ENCODE peak calls at places on chromosomes 7 and 10, in eight cellular contexts. One of them, this sample, is unnamed.

GRCh38 chr7:17041324-17041723 is 159.5 kb upstream of the AGR3 start:
- DNase-seq in suprapubic skin: no peak
- DNase-seq in mucosa of descending colon: no peak
- DNase-seq in AG04450: peak
- DNase-seq in cardiac muscle cell: peak
- DNase-seq in AG04449: peak
- DNase-seq in esophagus muscularis mucosa: no peak
- DNase-seq in heart right ventricle: peak
- DNase-seq in this sample: peak

GRCh38 chr7:30196408-30196807 is 61.6 kb downstream of the MTURN start:
- DNase-seq in AG04450: no peak
- DNase-seq in AG04449: no peak
- DNase-seq in suprapubic skin: no peak
- DNase-seq in heart right ventricle: no peak
- DNase-seq in mucosa of descending colon: no peak
- DNase-seq in esophagus muscularis mucosa: no peak
- DNase-seq in cardiac muscle cell: no peak
- DNase-seq in this sample: no peak

GRCh38 chr7:104979167-104979841 is 34.7 kb upstream of the KMT2E start:
- DNase-seq in esophagus muscularis mucosa: peak
- DNase-seq in AG04449: no peak
- DNase-seq in suprapubic skin: no peak
- DNase-seq in mucosa of descending colon: peak
- DNase-seq in AG04450: no peak
- DNase-seq in heart right ventricle: no peak
- DNase-seq in cardiac muscle cell: peak
- DNase-seq in this sample: no peak

GRCh38 chr7:129434846-129435318 is 650 bp downstream of the STRIP2 start:
- DNase-seq in AG04449: no peak
- DNase-seq in suprapubic skin: no peak
- DNase-seq in heart right ventricle: no peak
- DNase-seq in cardiac muscle cell: peak
- DNase-seq in esophagus muscularis mucosa: no peak
- DNase-seq in mucosa of descending colon: peak
- DNase-seq in AG04450: no peak
- DNase-seq in this sample: no peak

GRCh38 chr7:32869716-32870115 is 21.8 kb downstream of the KBTBD2 start:
- DNase-seq in cardiac muscle cell: no peak
- DNase-seq in heart right ventricle: no peak
- DNase-seq in esophagus muscularis mucosa: no peak
- DNase-seq in mucosa of descending colon: no peak
- DNase-seq in AG04450: no peak
- DNase-seq in AG04449: no peak
- DNase-seq in suprapubic skin: no peak
- DNase-seq in this sample: no peak

GRCh38 chr10:83657487-83657886 is 481.8 kb upstream of the GHITM start:
- DNase-seq in cardiac muscle cell: no peak
- DNase-seq in esophagus muscularis mucosa: no peak
- DNase-seq in AG04450: no peak
- DNase-seq in AG04449: no peak
- DNase-seq in mucosa of descending colon: no peak
- DNase-seq in suprapubic skin: no peak
- DNase-seq in heart right ventricle: no peak
- DNase-seq in this sample: no peak

GRCh38 chr7:26399309-26399610 is 107.6 kb downstream of the SNX10 start:
- DNase-seq in mucosa of descending colon: peak
- DNase-seq in esophagus muscularis mucosa: no peak
- DNase-seq in AG04449: no peak
- DNase-seq in heart right ventricle: no peak
- DNase-seq in cardiac muscle cell: no peak
- DNase-seq in AG04450: no peak
- DNase-seq in suprapubic skin: no peak
- DNase-seq in this sample: no peak

GRCh38 chr7:84722086-84722485 is 464.8 kb downstream of the SEMA3D start:
- DNase-seq in suprapubic skin: no peak
- DNase-seq in AG04449: peak
- DNase-seq in AG04450: no peak
- DNase-seq in cardiac muscle cell: no peak
- DNase-seq in esophagus muscularis mucosa: no peak
- DNase-seq in mucosa of descending colon: no peak
- DNase-seq in heart right ventricle: no peak
- DNase-seq in this sample: no peak

GRCh38 chr10:30827531-30828120 is 198.1 kb upstream of the LYZL2 start:
- DNase-seq in heart right ventricle: peak
- DNase-seq in esophagus muscularis mucosa: no peak
- DNase-seq in AG04449: no peak
- DNase-seq in mucosa of descending colon: no peak
- DNase-seq in AG04450: peak
- DNase-seq in suprapubic skin: peak
- DNase-seq in cardiac muscle cell: peak
- DNase-seq in this sample: no peak

GRCh38 chr10:49387029-49387428 is 8.9 kb downstream of the DRGX start:
- DNase-seq in mucosa of descending colon: no peak
- DNase-seq in heart right ventricle: no peak
- DNase-seq in suprapubic skin: peak
- DNase-seq in cardiac muscle cell: peak
- DNase-seq in esophagus muscularis mucosa: no peak
- DNase-seq in AG04450: peak
- DNase-seq in AG04449: peak
- DNase-seq in this sample: peak

GRCh38 chr10:514137-514671 is 175.3 kb downstream of the DIP2C start:
- DNase-seq in mucosa of descending colon: no peak
- DNase-seq in heart right ventricle: no peak
- DNase-seq in AG04450: no peak
- DNase-seq in cardiac muscle cell: no peak
- DNase-seq in esophagus muscularis mucosa: no peak
- DNase-seq in AG04449: no peak
- DNase-seq in suprapubic skin: no peak
- DNase-seq in this sample: no peak

GRCh38 chr10:44818721-44819127 is 92.4 kb upstream of the TMEM72 start:
- DNase-seq in AG04450: no peak
- DNase-seq in heart right ventricle: no peak
- DNase-seq in cardiac muscle cell: peak
- DNase-seq in esophagus muscularis mucosa: peak
- DNase-seq in suprapubic skin: no peak
- DNase-seq in mucosa of descending colon: no peak
- DNase-seq in AG04449: no peak
- DNase-seq in this sample: no peak
- TF ChIP-seq CTCF in AG04450: no peak
- TF ChIP-seq CTCF in heart right ventricle: no peak
- TF ChIP-seq CTCF in cardiac muscle cell: no peak
- TF ChIP-seq CTCF in esophagus muscularis mucosa: no peak
- TF ChIP-seq CTCF in suprapubic skin: no peak
- TF ChIP-seq CTCF in mucosa of descending colon: no peak
- TF ChIP-seq CTCF in AG04449: no peak
- TF ChIP-seq CTCF in this sample: no peak

GRCh38 chr7:102890292-102890970 is 22.4 kb upstream of the LRRC17 start:
- DNase-seq in AG04449: peak
- DNase-seq in mucosa of descending colon: no peak
- DNase-seq in suprapubic skin: no peak
- DNase-seq in esophagus muscularis mucosa: no peak
- DNase-seq in AG04450: peak
- DNase-seq in cardiac muscle cell: peak
- DNase-seq in heart right ventricle: peak
- DNase-seq in this sample: no peak
- TF ChIP-seq CTCF in AG04449: no peak
- TF ChIP-seq CTCF in mucosa of descending colon: no peak
- TF ChIP-seq CTCF in suprapubic skin: no peak
- TF ChIP-seq CTCF in esophagus muscularis mucosa: no peak
- TF ChIP-seq CTCF in AG04450: no peak
- TF ChIP-seq CTCF in cardiac muscle cell: no peak
- TF ChIP-seq CTCF in heart right ventricle: no peak
- TF ChIP-seq CTCF in this sample: no peak

DNA sequence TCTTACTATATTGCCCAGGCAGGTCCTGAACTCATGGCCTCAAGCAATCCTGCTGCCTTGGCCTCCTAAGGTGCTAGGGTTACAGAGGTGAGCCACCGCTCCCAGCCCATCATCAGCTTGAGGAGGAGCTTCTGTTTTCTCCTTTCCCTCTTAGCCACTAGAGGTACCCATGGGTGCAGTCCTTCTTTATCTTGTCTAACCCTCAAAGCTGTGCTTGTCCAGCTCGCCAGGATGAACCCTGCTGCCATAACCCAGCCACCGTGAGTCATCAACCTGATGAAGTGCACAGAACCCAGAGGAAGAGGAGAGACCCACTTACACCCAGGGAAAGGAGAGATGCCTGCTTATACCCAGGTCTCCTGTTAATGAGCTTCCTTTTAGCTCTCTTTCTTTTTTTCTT is 133.4 kb downstream of the CUL2 start:
- DNase-seq in mucosa of descending colon: no peak
- DNase-seq in esophagus muscularis mucosa: no peak
- DNase-seq in heart right ventricle: no peak
- DNase-seq in cardiac muscle cell: no peak
- DNase-seq in AG04449: no peak
- DNase-seq in suprapubic skin: no peak
- DNase-seq in AG04450: no peak
- DNase-seq in this sample: no peak
- TF ChIP-seq CTCF in mucosa of descending colon: no peak
- TF ChIP-seq CTCF in esophagus muscularis mucosa: no peak
- TF ChIP-seq CTCF in heart right ventricle: no peak
- TF ChIP-seq CTCF in cardiac muscle cell: no peak
- TF ChIP-seq CTCF in AG04449: no peak
- TF ChIP-seq CTCF in suprapubic skin: no peak
- TF ChIP-seq CTCF in AG04450: no peak
- TF ChIP-seq CTCF in this sample: no peak

DNA sequence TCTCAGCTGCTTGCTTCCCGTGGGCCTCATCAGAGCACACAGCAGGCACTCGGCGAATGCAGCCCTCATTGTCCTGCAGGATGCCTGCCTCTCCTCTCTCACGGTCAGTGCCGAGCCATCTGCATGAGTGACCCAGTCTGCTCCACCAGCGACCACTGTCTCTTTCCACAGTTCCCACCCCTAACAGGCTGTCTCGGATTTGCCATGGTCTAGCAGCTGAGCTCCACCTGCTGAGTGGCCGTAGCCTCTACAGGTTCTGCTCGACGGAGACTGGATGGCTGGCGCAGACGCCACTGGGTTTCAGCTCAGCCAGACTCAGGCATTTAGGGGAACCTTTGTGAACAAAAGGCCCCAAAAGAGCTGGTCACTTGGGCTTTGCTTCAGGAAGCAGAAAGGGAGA is 209.4 kb upstream of the FOXK1 start:
- DNase-seq in suprapubic skin: no peak
- DNase-seq in AG04449: no peak
- DNase-seq in AG04450: no peak
- DNase-seq in heart right ventricle: no peak
- DNase-seq in mucosa of descending colon: no peak
- DNase-seq in esophagus muscularis mucosa: no peak
- DNase-seq in cardiac muscle cell: no peak
- DNase-seq in this sample: no peak
- TF ChIP-seq CTCF in suprapubic skin: no peak
- TF ChIP-seq CTCF in AG04449: no peak
- TF ChIP-seq CTCF in AG04450: no peak
- TF ChIP-seq CTCF in heart right ventricle: no peak
- TF ChIP-seq CTCF in mucosa of descending colon: no peak
- TF ChIP-seq CTCF in esophagus muscularis mucosa: no peak
- TF ChIP-seq CTCF in cardiac muscle cell: no peak
- TF ChIP-seq CTCF in this sample: no peak

GRCh38 chr7:151745090-151745638 is 131.8 kb downstream of the PRKAG2 start:
- DNase-seq in mucosa of descending colon: peak
- DNase-seq in AG04449: no peak
- DNase-seq in cardiac muscle cell: peak
- DNase-seq in heart right ventricle: peak
- DNase-seq in AG04450: no peak
- DNase-seq in suprapubic skin: no peak
- DNase-seq in esophagus muscularis mucosa: no peak
- DNase-seq in this sample: no peak
- TF ChIP-seq CTCF in mucosa of descending colon: peak
- TF ChIP-seq CTCF in AG04449: peak
- TF ChIP-seq CTCF in cardiac muscle cell: peak
- TF ChIP-seq CTCF in heart right ventricle: peak
- TF ChIP-seq CTCF in AG04450: peak
- TF ChIP-seq CTCF in suprapubic skin: no peak
- TF ChIP-seq CTCF in esophagus muscularis mucosa: no peak
- TF ChIP-seq CTCF in this sample: peak

DNA sequence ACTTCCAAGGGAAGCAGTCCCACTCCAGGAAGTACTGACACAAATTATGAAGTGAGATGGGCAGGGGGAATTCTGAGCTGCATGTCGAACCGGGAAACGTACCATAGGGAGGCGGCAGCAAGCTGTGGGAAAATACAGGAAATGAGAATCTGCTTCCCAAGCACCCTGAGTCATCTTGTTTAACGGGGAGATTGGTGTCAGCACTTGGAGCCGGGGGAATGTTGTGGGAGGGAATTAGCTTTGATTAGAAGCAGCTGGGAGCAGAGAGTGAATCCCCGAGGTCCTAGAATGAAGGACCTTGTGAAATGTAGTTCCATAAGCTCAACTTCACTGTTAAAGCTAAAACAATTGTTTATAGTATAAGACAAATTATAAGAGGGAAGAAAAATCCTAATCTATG is 141.4 kb upstream of the PRKCQ start:
- DNase-seq in AG04449: peak
- DNase-seq in mucosa of descending colon: peak
- DNase-seq in AG04450: peak
- DNase-seq in suprapubic skin: peak
- DNase-seq in esophagus muscularis mucosa: no peak
- DNase-seq in cardiac muscle cell: peak
- DNase-seq in heart right ventricle: peak
- DNase-seq in this sample: peak
- TF ChIP-seq CTCF in AG04449: peak
- TF ChIP-seq CTCF in mucosa of descending colon: no peak
- TF ChIP-seq CTCF in AG04450: peak
- TF ChIP-seq CTCF in suprapubic skin: no peak
- TF ChIP-seq CTCF in esophagus muscularis mucosa: no peak
- TF ChIP-seq CTCF in cardiac muscle cell: peak
- TF ChIP-seq CTCF in heart right ventricle: peak
- TF ChIP-seq CTCF in this sample: peak

GRCh38 chr7:13109201-13109600 is 421.8 kb downstream of the ARL4A start:
- DNase-seq in esophagus muscularis mucosa: no peak
- DNase-seq in AG04450: no peak
- DNase-seq in cardiac muscle cell: no peak
- DNase-seq in suprapubic skin: no peak
- DNase-seq in AG04449: no peak
- DNase-seq in mucosa of descending colon: no peak
- DNase-seq in heart right ventricle: no peak
- DNase-seq in this sample: no peak
- TF ChIP-seq CTCF in esophagus muscularis mucosa: no peak
- TF ChIP-seq CTCF in AG04450: no peak
- TF ChIP-seq CTCF in cardiac muscle cell: no peak
- TF ChIP-seq CTCF in suprapubic skin: no peak
- TF ChIP-seq CTCF in AG04449: no peak
- TF ChIP-seq CTCF in mucosa of descending colon: no peak
- TF ChIP-seq CTCF in heart right ventricle: no peak
- TF ChIP-seq CTCF in this sample: no peak

GRCh38 chr10:28431139-28431538 is 101.8 kb upstream of the WAC start:
- DNase-seq in AG04450: no peak
- DNase-seq in AG04449: no peak
- DNase-seq in suprapubic skin: no peak
- DNase-seq in mucosa of descending colon: no peak
- DNase-seq in cardiac muscle cell: no peak
- DNase-seq in esophagus muscularis mucosa: no peak
- DNase-seq in heart right ventricle: no peak
- DNase-seq in this sample: no peak
- TF ChIP-seq CTCF in AG04450: no peak
- TF ChIP-seq CTCF in AG04449: no peak
- TF ChIP-seq CTCF in suprapubic skin: no peak
- TF ChIP-seq CTCF in mucosa of descending colon: no peak
- TF ChIP-seq CTCF in cardiac muscle cell: no peak
- TF ChIP-seq CTCF in esophagus muscularis mucosa: no peak
- TF ChIP-seq CTCF in heart right ventricle: no peak
- TF ChIP-seq CTCF in this sample: no peak

DNA sequence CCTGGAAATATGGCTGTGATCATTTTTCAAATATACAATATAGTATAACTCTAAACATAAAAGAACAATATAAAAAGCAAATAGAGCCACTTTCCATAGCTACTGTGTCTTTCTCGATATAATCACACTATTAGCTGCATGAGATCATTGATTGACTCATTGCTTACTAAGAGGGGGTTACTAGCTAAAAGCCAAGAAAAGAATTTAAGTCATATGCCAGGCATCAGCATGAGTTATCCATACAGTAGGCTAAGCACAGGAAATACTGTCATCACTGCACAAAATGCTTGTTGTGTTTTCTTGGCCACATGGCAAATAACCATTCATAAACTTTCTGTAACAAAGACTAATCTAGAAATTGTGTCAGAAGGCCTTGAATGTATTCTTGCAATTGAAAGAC is 18.8 kb upstream of the ABCB5 start:
- DNase-seq in mucosa of descending colon: no peak
- DNase-seq in AG04449: peak
- DNase-seq in cardiac muscle cell: peak
- DNase-seq in suprapubic skin: no peak
- DNase-seq in esophagus muscularis mucosa: no peak
- DNase-seq in heart right ventricle: no peak
- DNase-seq in AG04450: no peak
- DNase-seq in this sample: no peak
- TF ChIP-seq CTCF in mucosa of descending colon: no peak
- TF ChIP-seq CTCF in AG04449: no peak
- TF ChIP-seq CTCF in cardiac muscle cell: no peak
- TF ChIP-seq CTCF in suprapubic skin: no peak
- TF ChIP-seq CTCF in esophagus muscularis mucosa: no peak
- TF ChIP-seq CTCF in heart right ventricle: no peak
- TF ChIP-seq CTCF in AG04450: no peak
- TF ChIP-seq CTCF in this sample: no peak